ENCODE peak calls at places on chromosomes 13 and 19, in nine cellular contexts. N, G, L, K, C, B, I, H and Y are unnamed samples.

GRCh38 chr13:110183925-110184324 is 123.0 kb downstream of the COL4A1 start:
- DNase-seq in N (no peak), G (no peak), L (no peak), K (no peak), C (no peak), B (no peak), I (peak; percentile 98), H (no peak), Y (no peak)

GRCh38 chr19:14563989-14564650 is 7.7 kb downstream of the NDUFB7 start:
- DNase-seq in N (peak; percentile 56), G (no peak), L (no peak), K (no peak), C (no peak), B (peak; percentile 71), I (peak; percentile 99), H (no peak), Y (peak; percentile 82)

GRCh38 chr13:77952276-77952675 is 33.6 kb upstream of the EDNRB start:
- DNase-seq in N (no peak), G (no peak), L (no peak), K (no peak), C (no peak), B (no peak), I (no peak), H (no peak), Y (no peak)

GRCh38 chr13:113355621-113356020 is 8.3 kb downstream of the GRTP1 start:
- DNase-seq in N (no peak), G (no peak), L (no peak), K (no peak), C (no peak), B (no peak), I (no peak), H (no peak), Y (no peak)

GRCh38 chr19:1984360-1984759 is 31.2 kb downstream of the BTBD2 start:
- DNase-seq in N (no peak), G (no peak), L (no peak), K (no peak), C (no peak), B (no peak), I (no peak), H (no peak), Y (no peak)

GRCh38 chr13:113166266-113166665 is 7.8 kb downstream of the PROZ start:
- DNase-seq in N (no peak), G (no peak), L (no peak), K (no peak), C (no peak), B (no peak), I (no peak), H (no peak), Y (no peak)

GRCh38 chr19:41969196-41969595 is 10.1 kb upstream of the RABAC1 start:
- DNase-seq in N (no peak), G (no peak), L (no peak), K (no peak), C (no peak), B (no peak), I (no peak), H (no peak), Y (no peak)

GRCh38 chr19:34556500-34556899 is 74.9 kb downstream of the WTIP start:
- DNase-seq in N (peak; percentile 25), G (no peak), L (no peak), K (peak; percentile 34), C (no peak), B (no peak), I (peak; percentile 53), H (peak; percentile 5), Y (peak; percentile 76)

GRCh38 chr19:33731886-33732285 is 64.8 kb upstream of the KCTD15 start:
- DNase-seq in N (no peak), G (no peak), L (no peak), K (no peak), C (no peak), B (no peak), I (no peak), H (no peak), Y (no peak)

GRCh38 chr13:31756346-31756745 is 17.0 kb downstream of the RXFP2 start:
- DNase-seq in N (no peak), G (no peak), L (no peak), K (no peak), C (no peak), B (no peak), I (no peak), H (no peak), Y (no peak)

GRCh38 chr19:56477429-56478338 is 539 bp upstream of the ZNF667 start:
- DNase-seq in N (no peak), G (peak; percentile 23), L (peak; percentile 48), K (no peak), C (no peak), B (no peak), I (peak; percentile 94), H (peak; percentile 97), Y (peak; percentile 95)

GRCh38 chr13:25473864-25474263 is 102.1 kb downstream of the ATP8A2 start:
- DNase-seq in N (no peak), G (no peak), L (no peak), K (no peak), C (no peak), B (no peak), I (no peak), H (no peak), Y (no peak)

GRCh38 chr19:43406297-43406696 is 8.4 kb upstream of the TEX101 start:
- DNase-seq in N (no peak), G (no peak), L (no peak), K (no peak), C (no peak), B (no peak), I (no peak), H (no peak), Y (no peak)

GRCh38 chr13:72290962-72291681 is 424.1 kb upstream of the DACH1 start:
- DNase-seq in N (no peak), G (no peak), L (no peak), K (no peak), C (no peak), B (no peak), I (no peak), H (no peak), Y (no peak)